ENCODE peak calls at places on chromosome 18, in nine cellular contexts. P is Peyer's patch, Q is A549, O is IMR-90, A is K562, F is heart right ventricle, T is fibroblast of the aortic adventitia, L is transverse colon, K is AG09309. Z is an unnamed sample.

GRCh38 chr18:10365901-10366300 is 88.5 kb upstream of the APCDD1 start:
- DNase-seq in O (no peak), A (no peak), P (no peak), K (no peak), L (no peak), T (no peak), Q (no peak), F (no peak), Z (peak; percentile 52)

GRCh38 chr18:69774831-69775230 is 172.8 kb downstream of the CD226 start:
- DNase-seq in A (no peak), Q (no peak), P (no peak), F (no peak), O (peak; percentile 16), L (no peak), K (peak; percentile 53), T (peak; percentile 80), Z (peak; percentile 88)

GRCh38 chr18:3179430-3180089 is 40.2 kb downstream of the MYOM1 start:
- DNase-seq in T (no peak), O (no peak), K (no peak), P (peak; percentile 51), Q (no peak), L (no peak), F (no peak), A (peak; percentile 36), Z (no peak)

GRCh38 chr18:5309888-5310470 is 14.5 kb upstream of the ZBTB14 start:
- DNase-seq in Q (no peak), L (no peak), T (peak; percentile 5), O (no peak), P (peak; percentile 34), A (no peak), K (no peak), F (no peak), Z (no peak)

GRCh38 chr18:34222025-34222395 is 2.7 kb downstream of the NOL4 start:
- DNase-seq in O (no peak), F (no peak), A (no peak), T (no peak), K (no peak), L (no peak), P (no peak), Q (no peak), Z (no peak)

GRCh38 chr18:10488022-10488421 is 33.6 kb downstream of the APCDD1 start:
- DNase-seq in K (no peak), P (no peak), Q (no peak), A (no peak), L (no peak), F (no peak), T (peak; percentile 11), O (peak; percentile 23), Z (peak; percentile 28)

GRCh38 chr18:2480536-2480935 is 90.8 kb downstream of the METTL4 start:
- DNase-seq in L (no peak), T (no peak), A (no peak), P (no peak), K (no peak), Q (peak; percentile 44), O (peak; percentile 2), F (no peak), Z (peak; percentile 29)

GRCh38 chr18:79515944-79516351 is 120.2 kb downstream of the NFATC1 start:
- DNase-seq in P (peak; percentile 37), F (no peak), O (no peak), L (no peak), T (no peak), A (peak; percentile 27), K (no peak), Q (no peak), Z (no peak)

GRCh38 chr18:55999641-56000040 is 411.6 kb upstream of the TCF4 start:
- DNase-seq in F (no peak), K (peak; percentile 27), T (peak; percentile 65), P (no peak), Q (no peak), L (no peak), O (no peak), A (no peak), Z (peak; percentile 27)

GRCh38 chr18:28108254-28108653 is 68.7 kb downstream of the CDH2 start:
- DNase-seq in O (no peak), K (no peak), F (no peak), L (no peak), Q (no peak), P (no peak), A (no peak), T (no peak), Z (no peak)

GRCh38 chr18:473687-474265 is 26.7 kb downstream of the COLEC12 start:
- DNase-seq in Q (no peak), T (peak; percentile 70), A (no peak), F (no peak), L (no peak), K (no peak), O (no peak), P (no peak), Z (no peak)

GRCh38 chr18:54776282-54776977 is 51.8 kb upstream of the RAB27B start:
- DNase-seq in Q (peak; percentile 92), A (no peak), L (no peak), O (peak; percentile 99), T (peak; percentile 98), P (no peak), K (peak; percentile 98), F (no peak), Z (peak; percentile 99)

GRCh38 chr18:47150824-47151366 is 595 bp upstream of the HDHD2 start:
- DNase-seq in O (no peak), F (no peak), P (no peak), A (peak; percentile 13), K (no peak), L (peak; percentile 15), T (no peak), Q (no peak), Z (no peak)

GRCh38 chr18:57077786-57078552 is 68.9 kb upstream of the BOD1L2 start:
- DNase-seq in F (no peak), P (peak; percentile 43), A (no peak), L (no peak), O (no peak), T (no peak), Q (no peak), K (no peak), Z (no peak)

GRCh38 chr18:69947361-69948106 is at the start of gene CD226:
- DNase-seq in L (peak; percentile 20), Q (no peak), P (no peak), O (no peak), A (no peak), T (no peak), F (no peak), K (no peak), Z (no peak)

GRCh38 chr18:47595816-47596501 is 334.5 kb downstream of the SMAD2 start:
- DNase-seq in O (no peak), K (no peak), F (no peak), Q (peak; percentile 9), T (no peak), P (peak; percentile 24), L (peak; percentile 55), A (peak; percentile 48), Z (no peak)

GRCh38 chr18:41347057-41347456 is 608.0 kb upstream of the PIK3C3 start:
- DNase-seq in F (no peak), T (no peak), P (no peak), O (peak; percentile 94), Q (no peak), K (no peak), L (no peak), A (no peak), Z (peak; percentile 65)

GRCh38 chr18:12593861-12594260 is 64.0 kb downstream of the SPIRE1 start:
- DNase-seq in O (peak; percentile 69), T (peak; percentile 69), P (no peak), A (no peak), F (no peak), K (peak; percentile 13), Q (no peak), L (no peak), Z (peak; percentile 22)

GRCh38 chr18:44786697-44787096 is 106.0 kb downstream of the SETBP1 start:
- DNase-seq in O (no peak), P (no peak), Q (no peak), F (no peak), K (no peak), A (no peak), T (no peak), L (no peak), Z (no peak)

GRCh38 chr18:43115076-43116035 is at the start of gene RIT2:
- DNase-seq in K (no peak), P (no peak), T (no peak), O (no peak), F (no peak), A (no peak), L (no peak), Q (no peak), Z (no peak)
- H3K4me3 ChIP-seq in K (no peak within 1 kb of the TSS), P (no peak within 1 kb of the TSS), T (no peak within 1 kb of the TSS), O (no peak within 1 kb of the TSS), F (no peak within 1 kb of the TSS), A (no peak within 1 kb of the TSS), L (no peak within 1 kb of the TSS), Q (no peak within 1 kb of the TSS), Z (no peak within 1 kb of the TSS)

DNA sequence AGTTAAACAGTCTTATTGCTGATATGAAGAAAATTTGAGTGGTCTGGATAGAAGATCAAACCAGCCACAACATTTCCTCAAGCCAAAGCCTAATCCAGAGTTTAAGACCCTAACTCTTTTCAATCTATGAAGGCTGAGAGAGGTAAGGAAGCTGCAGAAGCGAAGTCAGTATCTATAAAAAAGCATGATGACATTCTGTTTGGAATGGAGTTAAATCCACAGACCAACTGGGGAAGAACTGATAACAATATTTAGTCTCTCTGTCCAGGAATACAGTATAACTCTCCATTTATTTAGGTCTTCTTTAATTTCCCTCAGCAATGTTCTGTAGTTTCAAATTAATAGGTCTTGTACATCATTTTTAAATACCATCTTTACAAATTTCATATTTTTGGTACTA is 16.0 kb downstream of the PIGN start:
- DNase-seq in K (no peak), T (no peak), Q (no peak), F (no peak), P (no peak), O (no peak), A (peak; percentile 7), L (no peak), Z (no peak)
- TF ChIP-seq CTCF in K (no peak), T (no peak), Q (no peak), F (no peak), P (no peak), O (no peak), A (no peak), L (no peak), Z (no peak)

GRCh38 chr18:68298340-68298739 is 416.6 kb downstream of the TMX3 start:
- DNase-seq in T (no peak), F (no peak), Q (no peak), L (no peak), A (no peak), O (no peak), P (no peak), K (no peak), Z (no peak)
- H3K4me3 ChIP-seq in T (no peak overlapping the region), F (no peak overlapping the region), Q (no peak overlapping the region), L (no peak overlapping the region), A (no peak overlapping the region), O (no peak overlapping the region), P (no peak overlapping the region), K (no peak overlapping the region), Z (no peak overlapping the region)

GRCh38 chr18:63515279-63515678 is 26.9 kb upstream of the SERPINB12 start:
- DNase-seq in L (no peak), F (no peak), Q (no peak), A (no peak), P (no peak), T (no peak), O (no peak), K (no peak), Z (no peak)
- TF ChIP-seq CTCF in L (no peak), F (no peak), Q (no peak), A (no peak), P (no peak), T (peak; percentile 36), O (no peak), K (peak; percentile 25), Z (no peak)